ENCODE peak calls at places on chromosomes 7 and 10, in six cellular contexts. E is K562, G is HepG2, V is GM12891, O is H1, I is GM12878. B is an unnamed sample.

GRCh38 chr7:64686493-64687184 is 20.7 kb downstream of the ZNF107 start:
- DNase-seq in E (no peak), G (peak; percentile 79), V (no peak), O (no peak), I (no peak), B (no peak)

GRCh38 chr7:80089341-80089740 is 45.3 kb upstream of the GNAI1 start:
- DNase-seq in E (no peak), G (no peak), V (no peak), O (no peak), I (no peak), B (no peak)

GRCh38 chr7:106405697-106406141 is 120.9 kb upstream of the NAMPT start:
- DNase-seq in E (no peak), G (no peak), V (no peak), O (no peak), I (no peak), B (no peak)

GRCh38 chr7:4486932-4487331 is 195.2 kb upstream of the FOXK1 start:
- DNase-seq in E (no peak), G (no peak), V (no peak), O (no peak), I (no peak), B (no peak)

GRCh38 chr7:21077602-21078001 is 290.9 kb upstream of the SP8 start:
- DNase-seq in E (no peak), G (no peak), V (no peak), O (no peak), I (no peak), B (no peak)

GRCh38 chr10:78755877-78756455 is 312.8 kb upstream of the ZMIZ1 start:
- DNase-seq in E (no peak), G (no peak), V (no peak), O (no peak), I (no peak), B (no peak)

GRCh38 chr10:24813866-24814265 is 90.2 kb upstream of the ARHGAP21 start:
- DNase-seq in E (no peak), G (no peak), V (no peak), O (no peak), I (no peak), B (no peak)

GRCh38 chr10:102918817-102919236 is 733 bp downstream of the CNNM2 start:
- DNase-seq in E (peak; percentile 35), G (peak; percentile 8), V (no peak), O (no peak), I (no peak), B (peak; percentile 27)

GRCh38 chr7:124032369-124033092 is at the start of gene TMEM229A:
- DNase-seq in E (no peak), G (no peak), V (peak; percentile 37), O (peak; percentile 44), I (no peak), B (peak; percentile 13)

GRCh38 chr7:98224701-98225181 is 13.5 kb downstream of the BHLHA15 start:
- DNase-seq in E (no peak), G (no peak), V (no peak), O (no peak), I (no peak), B (no peak)

GRCh38 chr10:90968448-90969086 is 47.7 kb upstream of the ANKRD1 start:
- DNase-seq in E (no peak), G (no peak), V (no peak), O (no peak), I (no peak), B (no peak)

GRCh38 chr7:24152356-24152755 is 131.6 kb upstream of the NPY start:
- DNase-seq in E (no peak), G (no peak), V (no peak), O (no peak), I (no peak), B (no peak)

GRCh38 chr10:16728266-16728665 is 89.0 kb downstream of the RSU1 start:
- DNase-seq in E (no peak), G (no peak), V (no peak), O (no peak), I (no peak), B (no peak)

GRCh38 chr7:41579961-41580935 is 122.6 kb downstream of the INHBA start:
- DNase-seq in E (no peak), G (no peak), V (no peak), O (no peak), I (no peak), B (no peak)

GRCh38 chr10:69090687-69091450 is 3.0 kb downstream of the SRGN start:
- DNase-seq in E (no peak), G (no peak), V (no peak), O (no peak), I (no peak), B (no peak)

GRCh38 chr7:131538791-131539179 is 17.6 kb downstream of the PODXL start:
- DNase-seq in E (no peak), G (no peak), V (no peak), O (no peak), I (no peak), B (no peak)

DNA sequence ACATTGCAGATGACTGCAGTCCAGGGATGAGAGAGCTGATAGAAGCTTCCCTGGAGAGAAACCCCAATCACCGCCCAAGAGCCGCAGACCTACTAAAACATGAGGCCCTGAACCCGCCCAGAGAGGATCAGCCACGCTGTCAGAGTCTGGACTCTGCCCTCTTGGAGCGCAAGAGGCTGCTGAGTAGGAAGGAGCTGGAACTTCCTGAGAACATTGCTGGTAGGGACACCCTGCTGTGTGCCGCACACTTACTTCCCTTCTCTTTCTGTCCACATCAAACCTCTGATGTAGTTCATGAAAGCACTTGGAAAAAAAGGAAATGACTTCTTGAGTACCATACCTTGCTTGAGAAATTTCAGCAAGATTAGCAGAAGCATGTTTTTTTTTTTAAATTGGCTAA is 25.3 kb downstream of the MAP3K8 start:
- DNase-seq in E (no peak), G (no peak), V (no peak), O (no peak), I (no peak), B (no peak)
- TF ChIP-seq TAF1 in E (no peak), G (no peak), V (no peak), O (no peak), I (no peak), B (no peak)

GRCh38 chr7:1458676-1459511 is at the start of gene MICALL2:
- DNase-seq in E (peak; percentile 64), G (peak; percentile 49), V (no peak), O (no peak), I (no peak), B (no peak)

GRCh38 chr7:1457949-1458675 is 1.2 kb downstream of the MICALL2 start:
- DNase-seq in E (peak; percentile 17), G (peak; percentile 59), V (no peak), O (no peak), I (no peak), B (no peak)

GRCh38 chr7:1455955-1456354 is 3.3 kb downstream of the MICALL2 start:
- DNase-seq in E (no peak), G (no peak), V (no peak), O (no peak), I (no peak), B (no peak)

GRCh38 chr7:1455241-1455939 is 3.9 kb downstream of the MICALL2 start:
- DNase-seq in E (no peak), G (no peak), V (no peak), O (no peak), I (no peak), B (no peak)

DNA sequence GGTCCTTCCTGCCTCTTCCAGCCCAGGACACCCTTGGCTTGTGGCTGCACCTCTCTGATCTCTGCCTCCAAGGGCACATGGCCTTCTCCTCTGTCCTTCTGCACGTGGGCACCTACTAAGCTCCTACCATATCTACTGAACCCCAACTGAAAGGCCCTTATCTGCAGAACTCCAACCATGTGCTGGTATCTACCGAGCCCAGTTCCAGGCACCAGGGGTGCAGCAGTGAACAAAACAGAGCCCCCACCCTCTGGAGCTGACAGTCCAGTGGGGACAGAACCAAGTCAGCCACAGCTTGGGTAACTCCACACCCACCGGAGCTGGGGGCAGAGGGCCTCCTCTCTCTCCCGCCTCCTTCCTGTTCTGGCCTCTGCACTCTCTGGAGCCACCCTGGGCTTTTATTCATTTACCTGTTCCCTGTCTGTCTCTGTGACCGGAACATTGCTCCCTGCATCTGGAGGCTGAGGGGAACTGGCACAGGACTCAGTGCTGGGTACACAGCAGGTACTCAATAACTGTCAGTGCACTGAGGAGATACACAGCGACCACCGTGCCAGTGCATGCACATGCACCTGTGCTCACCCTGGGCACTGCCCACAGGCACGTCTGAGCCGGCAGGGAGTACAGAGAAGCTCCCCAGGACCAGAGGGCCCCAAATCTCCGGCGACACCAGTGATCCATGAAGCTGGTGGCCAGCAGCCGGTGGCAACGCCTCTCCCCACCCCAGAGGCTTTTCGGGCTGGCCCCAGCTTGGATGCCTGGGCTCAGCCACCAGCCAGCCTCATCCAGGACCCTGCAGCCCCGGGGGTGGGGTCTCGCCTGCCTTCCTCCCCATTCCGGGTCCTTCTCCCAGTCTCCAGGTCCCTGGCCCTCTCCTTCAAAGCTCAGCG is 2.0 kb downstream of the MICALL2 start:
- DNase-seq in E (no peak), G (peak; percentile 60), V (no peak), O (no peak), I (no peak), B (no peak)
- TF ChIP-seq POLR2A in E (no peak), G (no peak), V (no peak), O (no peak), I (no peak), B (no peak)

GRCh38 chr10:123994417-123995081 is 98.8 kb downstream of the CHST15 start:
- DNase-seq in E (peak; percentile 86), G (peak; percentile 56), V (peak; percentile 90), O (peak; percentile 82), I (no peak), B (peak; percentile 86)

GRCh38 chr10:123995082-123995460 is 98.3 kb downstream of the CHST15 start:
- DNase-seq in E (no peak), G (no peak), V (no peak), O (no peak), I (no peak), B (no peak)

GRCh38 chr10:123996302-123996701 is 97.1 kb downstream of the CHST15 start:
- DNase-seq in E (no peak), G (no peak), V (no peak), O (no peak), I (no peak), B (no peak)

GRCh38 chr10:123997013-123997412 is 96.4 kb downstream of the CHST15 start:
- DNase-seq in E (no peak), G (no peak), V (no peak), O (no peak), I (no peak), B (no peak)

GRCh38 chr10:123995461-123996131 is 97.8 kb downstream of the CHST15 start:
- DNase-seq in E (no peak), G (peak; percentile 49), V (no peak), O (peak; percentile 72), I (no peak), B (peak; percentile 54)
- TF ChIP-seq POLR2AphosphoS5 in E (no peak), G (no peak), V (no peak), O (no peak), I (no peak), B (no peak)

DNA sequence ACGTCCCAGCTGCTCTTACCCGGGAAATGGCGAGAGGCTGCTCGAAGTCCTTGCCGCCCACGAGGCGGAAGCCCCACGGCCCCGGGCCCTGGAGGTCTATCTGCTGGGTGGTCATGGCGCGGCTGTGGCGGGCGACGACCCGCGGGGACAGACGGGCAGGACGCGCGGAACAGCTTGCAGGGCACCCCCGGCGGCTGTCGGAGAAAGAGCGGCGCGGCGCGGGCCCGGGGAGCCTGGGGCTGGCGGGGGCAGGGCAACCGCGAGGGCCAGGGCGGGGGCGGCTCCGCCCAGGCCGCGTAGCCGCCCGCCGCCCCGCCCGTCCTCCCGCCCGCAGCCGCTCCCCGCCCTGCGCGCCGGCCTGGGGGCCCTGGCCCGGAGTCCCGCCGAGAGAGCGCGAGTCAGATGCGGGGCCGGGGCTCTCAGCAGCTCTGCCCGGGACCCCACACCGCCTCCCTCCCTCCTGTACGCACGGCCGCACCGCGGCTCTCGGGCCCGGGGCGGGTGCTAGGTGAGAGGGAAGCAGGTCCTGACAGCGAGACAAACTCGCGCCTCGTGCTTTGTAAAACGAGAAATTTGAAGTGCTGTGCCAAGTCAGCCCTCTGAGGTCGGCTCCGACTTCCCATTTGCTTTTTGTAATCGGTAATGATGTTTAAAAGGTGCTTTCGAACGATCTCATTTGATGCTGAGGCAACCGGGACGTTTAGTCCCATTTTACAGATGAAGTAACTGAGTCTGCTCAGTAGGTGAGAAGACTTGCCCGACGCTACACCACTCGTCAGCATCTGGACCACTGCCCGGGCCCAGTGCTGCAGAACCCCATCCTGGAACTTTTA is at the start of gene PDLIM1:
- DNase-seq in E (peak; percentile 93), G (peak; percentile 55), V (peak; percentile 73), O (no peak), I (no peak), B (peak; percentile 75)
- TF ChIP-seq TAF1 in E (peak; percentile 73), G (peak; percentile 84), V (peak; percentile 63), O (peak; percentile 65), I (peak; percentile 81), B (peak; percentile 80)